ENCODE peak calls at places on chromosomes 2 and 18, in six cellular contexts. M is hepatocyte; S is naive thymus-derived CD8-positive, alpha-beta T cell; T is RCC 7860; G is stimulated activated CD4-positive, alpha-beta T cell treated with anti-CD3 and anti-CD28 coated beads, Interleukin-15, amount 100 ng/mL, for 24 hours; N is anterior cingulate cortex. B is an unnamed sample.

GRCh38 chr2:96147593-96148201 is 2.5 kb upstream of the DUSP2 start:
- DNase-seq in T (no peak), S (no peak), N (no peak), G (peak), M (no peak), B (no peak)

GRCh38 chr2:74371421-74371820 is 8.7 kb downstream of the DCTN1 start:
- DNase-seq in N (no peak), M (no peak), T (no peak), S (no peak), G (no peak), B (no peak)

GRCh38 chr2:166451451-166451850 is 42.6 kb downstream of the SCN7A start:
- DNase-seq in M (no peak), T (no peak), G (no peak), S (no peak), N (no peak), B (no peak)

GRCh38 chr2:10584242-10584753 is 105.5 kb downstream of the NOL10 start:
- DNase-seq in N (no peak), M (peak), T (no peak), G (no peak), S (no peak), B (no peak)

GRCh38 chr2:159155315-159155714 is 131.2 kb downstream of the WDSUB1 start:
- DNase-seq in N (no peak), T (no peak), S (no peak), M (peak), G (no peak), B (no peak)

GRCh38 chr2:11187733-11188132 is 32.5 kb downstream of the SLC66A3 start:
- DNase-seq in N (no peak), T (no peak), S (no peak), G (no peak), M (no peak), B (no peak)

GRCh38 chr18:2978208-2978607 is 34.7 kb downstream of the LPIN2 start:
- DNase-seq in S (no peak), N (no peak), M (no peak), T (peak), G (no peak), B (no peak)

GRCh38 chr2:85754313-85755095 is 713 bp downstream of the ATOH8 start:
- DNase-seq in S (peak), N (peak), G (peak), T (peak), M (peak), B (no peak)

GRCh38 chr2:225137971-225138370 is 95.7 kb upstream of the DOCK10 start:
- DNase-seq in N (no peak), T (no peak), M (no peak), S (no peak), G (no peak), B (no peak)

GRCh38 chr2:16013571-16013970 is 73.2 kb downstream of the MYCN start:
- DNase-seq in S (no peak), T (no peak), M (no peak), G (no peak), N (no peak), B (no peak)